ENCODE peak calls at places on chromosomes 5 and 9, in five cellular contexts. V, N, R, D and C are unnamed samples. For H3K27me3 and H3K9me2, the result is how much of the 10 kb centered on the place peaks cover.

GRCh38 chr5:35202319-35203111 is 27.8 kb downstream of the PRLR start:
- DNase-seq in V (no peak), N (peak), R (peak), D (peak), C (peak)

GRCh38 chr5:35651002-35651756 is 33.5 kb downstream of the SPEF2 start:
- DNase-seq in V (peak), N (peak), R (peak), D (peak), C (peak)

GRCh38 chr5:43215073-43215631 is 23.1 kb downstream of the NIM1K start:
- DNase-seq in V (peak), N (peak), R (no peak), D (no peak), C (peak)

GRCh38 chr9:36793277-36793676 is 220.6 kb downstream of the MELK start:
- DNase-seq in V (no peak), N (no peak), R (peak), D (no peak), C (peak)

GRCh38 chr5:127562252-127562651 is 44.8 kb downstream of the PRRC1 start:
- DNase-seq in V (no peak), N (no peak), R (peak), D (peak), C (peak)

GRCh38 chr9:136690841-136691261 is 3.6 kb upstream of the AGPAT2 start:
- DNase-seq in V (no peak), N (no peak), R (no peak), D (no peak), C (no peak)

GRCh38 chr9:136117291-136118060 is 1.2 kb downstream of the TMEM250 start:
- DNase-seq in V (no peak), N (peak), R (peak), D (peak), C (peak)

GRCh38 chr5:115296130-115296997 is at the start of gene CCDC112:
- DNase-seq in V (peak), N (peak), R (peak), D (peak), C (peak)

GRCh38 chr9:111559000-111559610 is 34.1 kb downstream of the ZNF483 start:
- DNase-seq in V (peak), N (peak), R (no peak), D (peak), C (no peak)

GRCh38 chr9:112354081-112354743 is 20.8 kb upstream of the PTBP3 start:
- DNase-seq in V (no peak), N (no peak), R (no peak), D (no peak), C (no peak)

GRCh38 chr5:74233571-74233970 is 407.0 kb downstream of the ENC1 start:
- DNase-seq in V (peak), N (peak), R (no peak), D (no peak), C (no peak)

GRCh38 chr5:135015942-135016341 is 18.1 kb downstream of the PITX1 start:
- DNase-seq in V (no peak), N (no peak), R (no peak), D (no peak), C (no peak)

GRCh38 chr5:157994906-157995519 is 136.1 kb upstream of the CLINT1 start:
- DNase-seq in V (peak), N (peak), R (peak), D (peak), C (peak)

GRCh38 chr5:151298063-151298462 is 5.5 kb downstream of the SLC36A3 start:
- DNase-seq in V (no peak), N (peak), R (peak), D (peak), C (peak)

GRCh38 chr9:27385606-27386005 is 88.7 kb upstream of the EQTN start:
- DNase-seq in V (no peak), N (no peak), R (no peak), D (no peak), C (no peak)

GRCh38 chr9:33288828-33289483 is 1.4 kb upstream of the NFX1 start:
- DNase-seq in V (no peak), N (no peak), R (no peak), D (no peak), C (no peak)

GRCh38 chr5:13746026-13746425 is 198.5 kb downstream of the DNAH5 start:
- DNase-seq in V (no peak), N (peak), R (no peak), D (no peak), C (no peak)

GRCh38 chr5:176629853-176630680 is at the start of the genes EIF4E1B and SNCB:
- DNase-seq in V (no peak), N (peak), R (peak), D (peak), C (peak)

GRCh38 chr9:136848393-136849037 is 694 bp upstream of the PHPT1 start:
- DNase-seq in V (no peak), N (peak), R (peak), D (peak), C (peak)

GRCh38 chr5:96120120-96120519 is 158.5 kb upstream of the ELL2 start:
- DNase-seq in V (no peak), N (no peak), R (no peak), D (no peak), C (no peak)

GRCh38 chr5:150734579-150735384 is 24.0 kb downstream of the DCTN4 start:
- DNase-seq in V (no peak), N (no peak), R (no peak), D (no peak), C (peak)

GRCh38 chr9:130328349-130328801 is 62.8 kb downstream of the HMCN2 start:
- DNase-seq in V (no peak), N (peak), R (no peak), D (no peak), C (no peak)

GRCh38 chr5:179270581-179271300 is 74.5 kb downstream of the ADAMTS2 start:
- DNase-seq in V (no peak), N (peak), R (peak), D (no peak), C (no peak)

GRCh38 chr9:124202447-124202971 is 55.2 kb upstream of the NEK6 start:
- DNase-seq in V (no peak), N (no peak), R (no peak), D (no peak), C (peak)

DNA sequence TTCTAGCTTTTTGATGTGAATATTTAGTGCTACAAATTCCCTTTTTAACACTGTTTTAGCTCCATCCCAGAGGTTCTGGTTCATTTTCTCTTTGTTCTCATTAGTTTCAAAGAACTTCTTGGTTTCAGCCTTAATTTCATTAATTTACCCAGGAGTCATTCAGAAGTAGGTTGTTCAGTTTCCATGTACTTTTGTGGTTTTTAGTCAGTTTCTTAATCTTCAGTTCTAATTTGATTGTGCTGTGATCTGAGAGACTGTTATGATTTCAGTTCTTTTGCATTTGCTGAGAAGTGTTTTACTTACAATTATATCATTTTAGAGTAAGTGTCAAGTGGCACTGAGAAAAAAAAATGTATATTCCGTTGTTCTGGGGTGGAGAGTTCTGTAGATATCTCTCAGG is 240.1 kb upstream of the RASA1 start:
- DNase-seq in V (no peak), N (no peak), R (no peak), D (no peak), C (no peak)
- H3K27me3 ChIP-seq in V (under half), N (under half), R (under half), D (under half), C (under half)

GRCh38 chr5:138884554-138884953 is 9.4 kb upstream of the LRRTM2 start:
- DNase-seq in V (no peak), N (no peak), R (no peak), D (no peak), C (no peak)
- H3K27ac ChIP-seq in V (no peak), N (no peak), R (no peak), D (no peak), C (no peak)

DNA sequence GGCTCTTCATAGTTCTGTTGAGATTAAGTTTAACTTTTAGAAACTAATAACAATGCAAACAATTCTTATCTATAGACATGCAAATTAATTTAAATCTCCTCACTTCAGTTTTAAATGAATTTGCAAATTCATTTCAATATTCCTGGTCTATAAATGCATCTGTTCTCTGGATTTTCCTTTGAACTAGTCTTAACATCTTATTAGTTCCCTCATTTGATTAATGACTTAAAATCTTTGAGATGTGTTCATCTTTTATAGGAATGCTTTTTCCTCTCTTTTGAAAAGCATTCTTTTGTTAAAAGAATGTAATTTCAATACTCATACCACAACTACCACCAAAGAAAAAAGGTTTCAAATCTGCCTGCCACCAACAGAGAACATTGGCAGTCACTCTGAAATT is 169.4 kb downstream of the RASEF start:
- DNase-seq in V (no peak), N (no peak), R (no peak), D (no peak), C (no peak)
- H3K9me2 ChIP-seq in V (under half), N (under half), R (under half), D (under half), C (under half)

GRCh38 chr5:168991991-168992390 is 308.9 kb downstream of the SLIT3 start:
- DNase-seq in V (no peak), N (peak), R (no peak), D (no peak), C (no peak)
- H3K27me3 ChIP-seq in V (half or more), N (under half), R (under half), D (under half), C (under half)

DNA sequence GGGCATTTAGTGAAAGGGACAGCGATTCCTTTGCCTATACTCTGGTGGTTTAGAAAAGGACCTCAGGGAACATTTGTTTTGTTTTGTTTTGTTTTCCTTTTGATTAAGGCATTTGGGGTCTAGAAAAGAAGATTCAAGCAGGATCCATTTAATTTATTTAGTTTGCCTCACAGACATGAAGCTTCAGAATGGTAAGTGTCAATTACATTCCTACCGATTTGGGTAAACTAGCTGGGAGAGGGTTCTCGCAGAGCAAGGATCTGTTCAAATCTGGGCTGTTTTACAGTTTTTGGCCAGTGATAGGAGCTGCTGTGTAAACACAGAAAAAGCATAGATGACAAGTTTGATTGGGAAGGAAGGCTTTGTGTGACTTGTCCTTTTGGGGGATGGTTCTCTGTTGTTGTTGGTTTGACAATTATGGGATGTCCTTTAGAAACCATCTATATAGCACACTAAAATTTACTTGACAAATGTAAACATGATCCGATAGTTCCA is 470.3 kb upstream of the WWC1 start:
- DNase-seq in V (no peak), N (peak), R (no peak), D (no peak), C (no peak)
- H3K27ac ChIP-seq in V (no peak), N (peak), R (no peak), D (no peak), C (no peak)

GRCh38 chr9:82894961-82895902 is 167.7 kb downstream of the RASEF start:
- DNase-seq in V (no peak), N (no peak), R (peak), D (peak), C (no peak)
- H3K9me2 ChIP-seq in V (under half), N (under half), R (under half), D (under half), C (under half)

GRCh38 chr9:126630458-126631237 is 16.9 kb downstream of the LMX1B start:
- DNase-seq in V (no peak), N (no peak), R (no peak), D (no peak), C (peak)

GRCh38 chr9:126629007-126629674 is 15.4 kb downstream of the LMX1B start:
- DNase-seq in V (no peak), N (no peak), R (no peak), D (no peak), C (no peak)

GRCh38 chr9:126633881-126634558 is 20.3 kb downstream of the LMX1B start:
- DNase-seq in V (no peak), N (no peak), R (no peak), D (no peak), C (no peak)

GRCh38 chr9:126628146-126628545 is 14.4 kb downstream of the LMX1B start:
- DNase-seq in V (no peak), N (no peak), R (peak), D (no peak), C (no peak)

DNA sequence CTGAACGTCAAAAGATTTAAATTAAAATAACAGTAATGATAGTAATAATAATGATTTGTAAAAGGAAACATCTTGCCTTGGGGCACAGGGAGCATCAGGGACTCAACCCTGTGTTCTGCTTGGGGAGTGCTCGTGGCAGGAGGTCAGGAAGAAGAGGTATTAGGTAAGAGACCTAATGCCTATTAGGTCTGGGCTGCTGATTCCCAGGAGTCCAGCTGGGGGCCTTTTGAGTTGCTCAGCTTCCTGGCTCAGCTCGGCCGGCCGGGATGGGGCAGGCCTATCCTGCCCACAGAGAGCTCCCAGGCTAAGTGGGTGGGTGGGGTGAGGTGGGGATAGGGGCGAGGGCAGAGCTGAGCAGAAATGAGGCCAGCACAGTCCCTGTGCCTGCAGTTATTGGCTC is 17.5 kb downstream of the LMX1B start:
- DNase-seq in V (no peak), N (peak), R (no peak), D (no peak), C (no peak)
- H3K27me3 ChIP-seq in V (under half), N (under half), R (half or more), D (half or more), C (under half)